ENCODE peak calls at places on chromosomes 11 and 22, in five cellular contexts. L is IMR-90, K is endodermal cell, Y is neural progenitor cell, U is SK-N-SH. W is an unnamed sample. For H3K36me3 and H3K9me3, the result is how much of the 10 kb centered on the place peaks cover.

GRCh38 chr11:78290293-78291176 is 101.8 kb downstream of the USP35 start:
- DNase-seq in L (peak), K (no peak), U (no peak), Y (no peak), W (no peak)

GRCh38 chr11:124724854-124725718 is 14.7 kb upstream of the NRGN start:
- DNase-seq in U (no peak), K (no peak), Y (no peak), L (no peak), W (peak)

GRCh38 chr11:19605500-19606371 is 106.9 kb upstream of the NAV2 start:
- DNase-seq in U (no peak), K (no peak), Y (peak), L (peak), W (no peak)

GRCh38 chr22:36329217-36330078 is 58.3 kb downstream of the MYH9 start:
- DNase-seq in U (peak), L (peak), Y (peak), K (peak), W (peak)

GRCh38 chr22:32482708-32483107 is 8.1 kb downstream of the FBXO7 start:
- DNase-seq in L (peak), Y (no peak), K (no peak), U (no peak), W (no peak)

GRCh38 chr11:132171031-132171430 is 800.6 kb downstream of the NTM start:
- DNase-seq in Y (no peak), L (no peak), U (no peak), K (no peak), W (no peak)

GRCh38 chr11:57549983-57550382 is 12.6 kb downstream of the SMTNL1 start:
- DNase-seq in U (no peak), L (no peak), K (no peak), Y (no peak), W (no peak)

GRCh38 chr11:86274503-86274902 is 27.5 kb upstream of the HIKESHI start:
- DNase-seq in L (no peak), Y (peak), U (peak), K (peak), W (no peak)

GRCh38 chr11:36073411-36074203 is 129.7 kb downstream of the LDLRAD3 start:
- DNase-seq in L (peak), K (no peak), Y (peak), U (peak), W (peak)

GRCh38 chr11:61769169-61769920 is 16.9 kb downstream of the MYRF start:
- DNase-seq in Y (peak), L (peak), K (no peak), U (no peak), W (no peak)

GRCh38 chr22:19732403-19733113 is 9.2 kb downstream of the GP1BB start:
- DNase-seq in U (no peak), K (no peak), Y (no peak), L (no peak), W (no peak)

GRCh38 chr11:111452146-111452545 is 60.0 kb downstream of the BTG4 start:
- DNase-seq in Y (no peak), U (peak), L (peak), K (peak), W (no peak)

GRCh38 chr22:36933629-36934028 is 20.2 kb downstream of the CSF2RB start:
- DNase-seq in K (peak), Y (no peak), L (no peak), U (no peak), W (no peak)

GRCh38 chr11:7353100-7353499 is 101.4 kb downstream of the SYT9 start:
- DNase-seq in Y (peak), K (peak), U (no peak), L (no peak), W (peak)

GRCh38 chr22:43854786-43855271 is 7.5 kb downstream of the SULT4A1 start:
- DNase-seq in K (peak), Y (no peak), U (no peak), L (no peak), W (no peak)

GRCh38 chr11:134460044-134460371 is 48.0 kb upstream of the B3GAT1 start:
- DNase-seq in Y (no peak), K (no peak), L (no peak), U (no peak), W (no peak)

GRCh38 chr11:112278803-112279202 is 18.1 kb upstream of the PLET1 start:
- DNase-seq in L (no peak), Y (no peak), U (no peak), K (no peak), W (no peak)

GRCh38 chr22:42905702-42906183 is 48.7 kb upstream of the ARFGAP3 start:
- DNase-seq in K (no peak), L (no peak), Y (no peak), U (peak), W (peak)

GRCh38 chr11:59669611-59670009 is 773 bp upstream of the PATL1 start:
- DNase-seq in Y (no peak), U (no peak), K (no peak), L (peak), W (peak)

GRCh38 chr11:73478737-73479347 is 102.6 kb downstream of the RELT start:
- DNase-seq in Y (peak), U (peak), L (peak), K (peak), W (no peak)

GRCh38 chr11:131373326-131373725 is 2.9 kb downstream of the NTM start:
- DNase-seq in U (no peak), L (no peak), Y (peak), K (peak), W (no peak)

GRCh38 chr11:95884364-95884763 is 39.5 kb downstream of the MTMR2 start:
- DNase-seq in L (peak), K (no peak), U (no peak), Y (no peak), W (no peak)

GRCh38 chr22:35357883-35358621 is 22.8 kb upstream of the HMOX1 start:
- DNase-seq in U (no peak), K (no peak), L (peak), Y (no peak), W (no peak)

GRCh38 chr11:65114538-65115171 is 2.8 kb downstream of the ZNHIT2 start:
- DNase-seq in Y (no peak), L (no peak), U (no peak), K (no peak), W (no peak)

GRCh38 chr11:128521697-128522062 is 65.7 kb downstream of the ETS1 start:
- DNase-seq in U (peak), L (no peak), Y (peak), K (no peak), W (no peak)

GRCh38 chr11:66868726-66869291 is 11.9 kb downstream of the LRFN4 start:
- DNase-seq in L (no peak), Y (peak), U (peak), K (peak), W (peak)

GRCh38 chr11:41446566-41446965 is 12.9 kb downstream of the LRRC4C start:
- DNase-seq in U (no peak), K (no peak), L (no peak), Y (no peak), W (no peak)

GRCh38 chr11:112320668-112321067 is 60.0 kb upstream of the PLET1 start:
- DNase-seq in L (peak), K (no peak), Y (no peak), U (no peak), W (peak)

GRCh38 chr11:62567018-62567633 is 6.6 kb downstream of the EEF1G start:
- DNase-seq in L (no peak), K (no peak), Y (no peak), U (no peak), W (no peak)

GRCh38 chr11:130601141-130601540 is 152.7 kb downstream of the ADAMTS15 start:
- DNase-seq in Y (peak), K (peak), U (no peak), L (peak), W (no peak)

GRCh38 chr11:122981388-122982264 is at the start of gene BSX:
- DNase-seq in Y (peak), K (peak), U (no peak), L (peak), W (peak)

GRCh38 chr11:20158597-20159257 is 1.5 kb downstream of the DBX1 start:
- DNase-seq in Y (peak), K (peak), L (peak), U (peak), W (no peak)

GRCh38 chr22:35457729-35458546 is 58.0 kb downstream of the MCM5 start:
- DNase-seq in Y (no peak), K (peak), U (no peak), L (peak), W (no peak)

GRCh38 chr22:44689173-44689572 is 12.8 kb upstream of the PRR5 start:
- DNase-seq in Y (no peak), U (no peak), L (peak), K (no peak), W (no peak)

GRCh38 chr11:99020324-99021225 is at the start of gene CNTN5:
- DNase-seq in K (peak), U (peak), L (peak), Y (peak), W (peak)

GRCh38 chr22:40022536-40023225 is 27.9 kb downstream of the FAM83F start:
- DNase-seq in Y (no peak), L (no peak), K (no peak), U (no peak), W (peak)

DNA sequence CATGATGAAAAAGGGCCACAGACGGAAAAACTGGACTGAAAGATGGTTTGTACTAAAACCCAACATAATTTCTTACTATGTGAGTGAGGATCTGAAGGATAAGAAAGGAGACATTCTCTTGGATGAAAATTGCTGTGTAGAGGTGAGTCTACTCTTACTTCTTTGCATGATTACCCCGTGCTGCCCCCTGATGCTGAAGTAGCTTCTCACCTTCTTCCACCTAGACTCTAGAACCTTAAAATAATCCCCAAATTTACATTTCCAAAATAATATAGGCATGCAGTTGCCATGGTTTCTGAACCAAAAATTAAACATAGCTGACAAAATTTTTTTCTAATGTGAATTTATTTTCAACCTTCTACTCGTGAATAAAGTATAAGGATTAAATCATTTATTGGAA is 64.2 kb downstream of the SWAP70 start:
- DNase-seq in K (no peak), Y (no peak), L (no peak), U (no peak), W (no peak)
- H3K36me3 ChIP-seq in K (half or more), Y (under half), L (under half), U (under half), W (under half)

GRCh38 chr22:23243006-23243573 is 62.8 kb downstream of the BCR start:
- DNase-seq in K (peak), U (no peak), Y (peak), L (no peak), W (no peak)
- H3K9ac ChIP-seq in K (peak), U (no peak), Y (no peak), L (no peak), W (no peak)

DNA sequence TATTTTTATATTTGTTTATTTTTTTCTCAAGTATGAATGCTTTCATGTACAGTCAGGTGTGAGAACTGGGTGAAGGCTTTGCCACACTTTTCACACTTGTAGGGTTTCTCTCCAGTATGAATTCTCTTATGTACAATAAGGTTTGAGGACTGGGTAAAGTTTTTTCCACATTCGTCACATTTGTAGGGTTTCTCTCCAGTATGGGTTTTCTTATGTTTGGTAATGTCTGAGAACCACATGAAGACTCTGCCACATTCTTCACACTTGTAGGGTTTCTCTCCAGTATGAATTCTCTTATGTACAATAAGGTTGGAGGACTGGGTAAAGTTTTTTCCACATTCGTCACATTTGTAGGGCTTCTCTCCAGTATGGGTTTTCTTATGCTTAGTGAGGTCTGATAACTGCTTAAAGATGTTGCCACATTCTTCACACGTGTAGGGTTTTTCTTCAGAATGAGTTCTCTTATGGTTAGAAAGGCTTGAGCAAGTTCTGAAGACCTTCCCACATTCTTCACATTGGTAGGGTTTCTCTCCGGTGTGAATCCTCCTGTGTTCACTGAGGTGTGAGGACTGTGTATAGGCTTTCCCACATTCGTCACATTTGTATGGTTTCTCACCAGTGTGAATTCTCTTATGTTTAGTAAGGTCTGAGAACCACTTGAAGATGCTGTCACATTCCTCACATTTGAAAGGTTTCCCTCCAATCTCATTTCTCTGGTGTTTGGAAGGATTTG is 19.7 kb downstream of the ZNF195 start:
- DNase-seq in L (no peak), Y (no peak), K (no peak), U (no peak), W (no peak)
- H3K9me3 ChIP-seq in L (half or more), Y (half or more), K (half or more), U (under half), W (under half)

GRCh38 chr11:766106-766940 is 11.0 kb downstream of the GATD1 start:
- DNase-seq in L (no peak), U (peak), Y (no peak), K (no peak), W (no peak)

GRCh38 chr11:767238-767637 is 10.0 kb downstream of the GATD1 start:
- DNase-seq in Y (no peak), L (no peak), U (no peak), K (no peak), W (no peak)

GRCh38 chr11:765025-765801 is 12.1 kb downstream of the GATD1 start:
- DNase-seq in Y (peak), U (peak), L (peak), K (peak), W (peak)

GRCh38 chr11:765802-766091 is 11.5 kb downstream of the GATD1 start:
- DNase-seq in Y (no peak), U (no peak), L (no peak), K (no peak), W (no peak)

DNA sequence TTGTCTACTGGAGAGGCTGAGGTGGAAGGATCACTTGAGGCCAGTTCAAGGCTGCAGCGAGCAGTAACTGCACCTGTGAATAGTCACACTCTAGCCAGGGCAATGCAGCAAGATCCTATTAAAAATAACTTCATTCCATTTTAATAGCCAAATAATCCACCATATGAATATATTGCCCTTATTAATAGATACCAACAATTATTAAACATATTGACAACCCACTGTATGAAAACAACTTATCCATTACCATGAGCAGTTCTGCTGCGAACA is 10.4 kb downstream of the GATD1 start:
- DNase-seq in Y (no peak), K (no peak), L (no peak), U (no peak), W (no peak)
- H3K36me3 ChIP-seq in Y (under half), K (half or more), L (half or more), U (half or more), W (under half)

GRCh38 chr11:113446112-113446511 is 29.1 kb downstream of the DRD2 start:
- DNase-seq in U (no peak), Y (no peak), L (no peak), K (no peak), W (no peak)

GRCh38 chr11:113444469-113445122 is 30.6 kb downstream of the DRD2 start:
- DNase-seq in Y (no peak), L (no peak), U (no peak), K (no peak), W (no peak)

GRCh38 chr11:113447621-113448310 is 27.4 kb downstream of the DRD2 start:
- DNase-seq in K (no peak), L (peak), U (peak), Y (no peak), W (no peak)

GRCh38 chr11:113448311-113448666 is 26.9 kb downstream of the DRD2 start:
- DNase-seq in U (no peak), K (no peak), Y (no peak), L (no peak), W (no peak)

GRCh38 chr11:113446938-113447337 is 28.3 kb downstream of the DRD2 start:
- DNase-seq in Y (no peak), L (no peak), K (no peak), U (peak), W (no peak)
- H3K9ac ChIP-seq in Y (no peak), L (no peak), K (no peak), U (no peak), W (no peak)

DNA sequence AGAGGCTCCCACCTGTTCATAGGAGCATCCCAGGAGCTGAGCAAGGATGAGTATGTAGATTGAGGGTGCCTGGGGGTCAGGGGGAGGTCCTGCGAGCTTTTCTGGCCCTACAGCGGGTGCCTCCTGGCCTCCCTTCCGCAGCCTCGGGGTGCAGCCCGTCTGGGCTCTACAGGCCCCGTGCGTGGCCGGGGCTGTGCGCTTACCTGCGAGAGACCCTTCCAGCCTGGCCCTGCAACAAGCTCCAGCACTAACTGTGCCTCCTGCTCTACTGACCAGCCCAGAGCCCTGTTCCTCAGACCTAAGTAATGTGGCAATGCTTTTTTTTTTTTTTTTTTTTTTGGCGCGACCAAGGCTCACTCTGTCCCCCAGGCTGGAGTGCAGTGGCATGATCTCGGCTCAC is 1129.1 kb downstream of the BRD1 start:
- DNase-seq in U (no peak), L (no peak), K (no peak), Y (no peak), W (no peak)
- H3K9me3 ChIP-seq in U (under half), L (half or more), K (under half), Y (under half), W (under half)